ENCODE peak calls at places on chromosomes 1 and 21, in four cellular contexts. C is dorsolateral prefrontal cortex, G is progenitor cell of endocrine pancreas, S is GM23338. W is an unnamed sample.

GRCh38 chr1:151047925-151048644 is 534 bp downstream of the C1orf56 start:
- DNase-seq in C (peak), G (peak), S (peak), W (peak)

GRCh38 chr1:228871314-228872061 is 136.2 kb downstream of the RHOU start:
- DNase-seq in C (no peak), G (no peak), S (no peak), W (no peak)

GRCh38 chr1:176522310-176522846 is 59.4 kb downstream of the PAPPA2 start:
- DNase-seq in G (no peak), S (no peak), C (no peak), W (no peak)

GRCh38 chr1:11373029-11373964 is 100.3 kb downstream of the UBIAD1 start:
- DNase-seq in S (no peak), C (no peak), G (no peak), W (no peak)

GRCh38 chr1:150372580-150372979 is 8.6 kb downstream of the RPRD2 start:
- DNase-seq in G (no peak), S (no peak), C (no peak), W (no peak)

GRCh38 chr1:218304281-218305039 is 19.4 kb downstream of the RRP15 start:
- DNase-seq in C (no peak), G (no peak), S (no peak), W (no peak)

GRCh38 chr1:83113686-83114085 is 885.2 kb downstream of the TTLL7 start:
- DNase-seq in S (no peak), G (no peak), C (no peak), W (no peak)

GRCh38 chr1:229347528-229347927 is 4.7 kb upstream of the CCSAP start:
- DNase-seq in S (no peak), C (no peak), G (no peak), W (no peak)

GRCh38 chr1:64921761-64922160 is 44.6 kb downstream of the JAK1 start:
- DNase-seq in C (no peak), S (no peak), G (no peak), W (no peak)

GRCh38 chr1:2496087-2496622 is 20.1 kb downstream of the PLCH2 start:
- DNase-seq in G (no peak), S (no peak), C (no peak), W (no peak)

GRCh38 chr1:210298936-210299335 is 29.8 kb upstream of the HHAT start:
- DNase-seq in C (no peak), S (no peak), G (no peak), W (no peak)

GRCh38 chr1:226697151-226697575 is 41.9 kb downstream of the ITPKB start:
- DNase-seq in S (no peak), G (no peak), C (peak), W (no peak)

GRCh38 chr1:160837558-160838205 is 25.0 kb downstream of the CD244 start:
- DNase-seq in G (no peak), C (no peak), S (no peak), W (no peak)

GRCh38 chr1:153357853-153358690 is at the start of gene S100A9:
- DNase-seq in G (no peak), C (no peak), S (no peak), W (no peak)

GRCh38 chr1:245060684-245061374 is 94.0 kb upstream of the KIF26B start:
- DNase-seq in C (no peak), G (no peak), S (no peak), W (no peak)

GRCh38 chr1:229572286-229572685 is 13.8 kb upstream of the ABCB10 start:
- DNase-seq in C (no peak), G (no peak), S (no peak), W (no peak)

GRCh38 chr1:23111600-23112535 is 56.8 kb downstream of the LUZP1 start:
- DNase-seq in C (no peak), S (no peak), G (no peak), W (no peak)

GRCh38 chr1:118445156-118445555 is 260.1 kb upstream of the SPAG17 start:
- DNase-seq in S (no peak), G (no peak), C (no peak), W (no peak)

GRCh38 chr1:111030590-111030989 is 66.9 kb upstream of the LRIF1 start:
- DNase-seq in S (peak), G (peak), C (no peak), W (no peak)

GRCh38 chr1:226492738-226493137 is 55.8 kb upstream of the STUM start:
- DNase-seq in G (no peak), S (no peak), C (no peak), W (no peak)

GRCh38 chr1:51570063-51570720 is 46.7 kb upstream of the OSBPL9 start:
- DNase-seq in G (no peak), C (no peak), S (no peak), W (no peak)

GRCh38 chr1:174998569-174999215 is 1.1 kb upstream of the CACYBP start:
- DNase-seq in C (no peak), G (peak), S (peak), W (peak)

GRCh38 chr1:67347688-67348472 is 40.2 kb downstream of the IL12RB2 start:
- DNase-seq in S (peak), C (peak), G (peak), W (no peak)

GRCh38 chr1:18920931-18921330 is 18.6 kb upstream of the ALDH4A1 start:
- DNase-seq in C (no peak), G (no peak), S (no peak), W (no peak)

GRCh38 chr1:18922848-18923475 is 20.6 kb upstream of the ALDH4A1 start:
- DNase-seq in C (no peak), S (no peak), G (no peak), W (no peak)

GRCh38 chr1:18922319-18922726 is 20.0 kb upstream of the ALDH4A1 start:
- DNase-seq in S (no peak), G (no peak), C (peak), W (no peak)

GRCh38 chr1:18919949-18920348 is 17.6 kb upstream of the ALDH4A1 start:
- DNase-seq in S (no peak), C (no peak), G (no peak), W (no peak)

DNA sequence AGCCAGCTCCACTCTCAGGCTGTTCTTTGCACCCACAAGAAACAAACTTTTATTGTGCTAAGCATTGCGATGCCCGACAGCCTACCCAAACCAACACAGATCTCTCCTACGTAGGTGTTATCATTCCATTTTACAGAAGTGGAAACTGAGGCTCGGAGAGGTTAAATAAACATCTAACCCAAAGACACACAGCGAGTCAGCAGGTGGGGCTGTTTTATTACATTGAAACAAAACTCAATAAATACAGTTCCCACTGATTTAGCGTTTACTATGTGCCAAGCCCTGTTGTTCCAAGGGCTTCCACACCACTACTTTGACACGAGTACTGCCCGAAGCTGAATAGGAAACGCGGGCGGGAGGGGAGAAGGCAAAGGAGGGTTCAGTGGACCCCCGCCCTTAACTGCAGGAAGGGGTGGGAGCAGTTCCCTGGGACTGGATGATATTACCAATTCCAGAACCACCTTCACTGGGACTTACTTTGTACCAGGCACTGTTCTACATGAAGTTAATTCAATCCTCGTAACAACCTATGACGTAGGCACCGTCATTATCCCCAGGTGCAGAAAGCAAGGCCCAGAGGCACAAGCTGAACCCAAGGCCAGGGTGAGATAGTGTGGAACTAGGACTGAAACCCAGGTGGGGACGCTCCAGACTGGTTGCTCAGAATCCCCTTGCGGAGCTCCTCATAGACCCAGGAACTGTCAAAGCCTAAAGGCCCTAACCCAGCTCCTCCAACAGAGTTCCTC is 19.3 kb upstream of the ALDH4A1 start:
- DNase-seq in S (no peak), C (no peak), G (no peak), W (no peak)
- TF ChIP-seq CTCF in S (no peak), C (peak), G (no peak), W (no peak)

GRCh38 chr1:178060789-178061556 is 32.9 kb upstream of the RASAL2 start:
- DNase-seq in C (no peak), S (peak), G (no peak), W (no peak)
- TF ChIP-seq CTCF in C (no peak), S (no peak), G (no peak), W (no peak)

DNA sequence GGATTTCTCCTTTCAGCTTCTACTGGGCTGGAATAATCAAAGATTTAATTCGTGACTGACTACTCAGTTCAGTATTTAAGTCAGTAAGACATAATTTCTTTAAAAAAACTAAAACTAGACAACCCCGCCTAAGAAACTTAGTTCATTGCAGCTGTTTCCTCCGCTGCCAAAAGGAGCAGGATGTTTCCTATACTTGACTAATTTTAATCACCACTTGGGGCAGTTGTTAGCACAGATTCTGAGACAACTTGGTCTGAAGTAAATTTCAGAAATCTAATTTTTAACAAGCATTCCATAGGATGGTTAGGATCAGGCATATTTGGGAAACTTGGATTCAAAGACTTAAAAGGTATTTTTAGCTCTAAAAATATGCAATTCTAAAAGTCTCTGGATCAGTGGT is 34.0 kb downstream of the EPRS1 start:
- DNase-seq in G (no peak), S (no peak), C (no peak), W (no peak)
- TF ChIP-seq CTCF in G (no peak), S (no peak), C (no peak), W (no peak)

DNA sequence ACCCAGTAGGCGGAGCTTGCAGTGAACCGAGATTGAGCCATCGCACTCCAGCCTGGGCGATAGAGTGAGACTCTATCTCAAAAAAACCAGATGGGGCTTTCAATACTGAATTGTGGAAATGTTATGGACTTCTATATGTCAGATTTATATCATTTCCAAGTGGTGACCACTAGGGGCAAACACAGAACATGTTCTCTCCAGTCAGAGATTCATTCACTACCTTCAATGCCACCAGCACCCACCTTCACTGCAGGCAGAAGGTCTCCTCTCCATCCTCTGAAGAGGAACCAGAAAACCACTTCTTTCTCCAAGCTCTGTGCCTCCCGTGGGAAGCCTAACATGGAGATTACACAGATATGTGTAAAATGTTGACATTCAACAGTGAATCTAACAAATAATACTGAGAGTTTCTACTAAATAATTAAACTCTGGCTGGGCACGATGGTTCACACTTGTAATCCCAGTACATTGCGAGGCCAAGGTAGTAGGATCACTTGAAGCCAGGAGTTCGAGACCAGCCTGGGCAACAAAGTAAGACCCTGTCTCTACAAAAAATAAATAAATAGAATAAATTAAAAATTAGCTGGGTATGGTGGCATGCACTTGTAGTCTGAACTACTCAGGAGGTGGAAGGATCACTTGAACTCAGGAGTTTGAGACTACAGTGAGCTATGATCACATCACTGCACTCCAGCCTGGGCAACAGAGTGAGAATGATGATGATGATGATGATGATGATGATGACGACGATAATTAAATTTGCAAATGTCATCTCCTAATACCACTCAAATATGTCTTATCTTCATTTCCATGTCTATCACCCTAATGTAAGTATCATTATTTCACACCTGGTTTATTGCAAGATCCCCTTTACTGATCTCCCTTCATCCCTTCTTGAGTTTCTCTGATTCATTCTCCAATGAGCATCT is 151.1 kb downstream of the ZNF281 start:
- DNase-seq in C (no peak), G (no peak), S (peak), W (no peak)
- TF ChIP-seq CTCF in C (peak), G (peak), S (peak), W (peak)

DNA sequence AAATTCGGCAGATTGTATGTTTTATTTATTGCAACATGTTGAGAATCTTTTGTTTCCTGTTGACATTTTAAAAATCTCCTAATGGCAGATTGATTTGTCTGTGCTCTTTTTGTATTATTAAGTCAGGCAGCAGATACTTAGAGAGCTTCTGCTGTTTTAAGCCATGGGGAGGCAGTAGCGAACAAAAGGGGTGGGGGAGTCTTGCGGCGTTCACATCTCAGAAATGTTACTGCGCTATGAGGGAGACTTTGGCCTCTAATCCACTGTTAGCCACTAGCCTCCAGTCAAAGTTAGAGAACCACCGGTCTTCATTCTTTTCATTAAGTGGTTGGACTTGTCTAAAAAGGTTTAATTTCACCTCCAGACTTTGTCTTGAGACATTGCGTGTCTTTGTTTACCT is 93.6 kb downstream of the DYRK1A start:
- DNase-seq in C (no peak), G (no peak), S (peak), W (no peak)
- TF ChIP-seq CTCF in C (peak), G (peak), S (peak), W (no peak)

DNA sequence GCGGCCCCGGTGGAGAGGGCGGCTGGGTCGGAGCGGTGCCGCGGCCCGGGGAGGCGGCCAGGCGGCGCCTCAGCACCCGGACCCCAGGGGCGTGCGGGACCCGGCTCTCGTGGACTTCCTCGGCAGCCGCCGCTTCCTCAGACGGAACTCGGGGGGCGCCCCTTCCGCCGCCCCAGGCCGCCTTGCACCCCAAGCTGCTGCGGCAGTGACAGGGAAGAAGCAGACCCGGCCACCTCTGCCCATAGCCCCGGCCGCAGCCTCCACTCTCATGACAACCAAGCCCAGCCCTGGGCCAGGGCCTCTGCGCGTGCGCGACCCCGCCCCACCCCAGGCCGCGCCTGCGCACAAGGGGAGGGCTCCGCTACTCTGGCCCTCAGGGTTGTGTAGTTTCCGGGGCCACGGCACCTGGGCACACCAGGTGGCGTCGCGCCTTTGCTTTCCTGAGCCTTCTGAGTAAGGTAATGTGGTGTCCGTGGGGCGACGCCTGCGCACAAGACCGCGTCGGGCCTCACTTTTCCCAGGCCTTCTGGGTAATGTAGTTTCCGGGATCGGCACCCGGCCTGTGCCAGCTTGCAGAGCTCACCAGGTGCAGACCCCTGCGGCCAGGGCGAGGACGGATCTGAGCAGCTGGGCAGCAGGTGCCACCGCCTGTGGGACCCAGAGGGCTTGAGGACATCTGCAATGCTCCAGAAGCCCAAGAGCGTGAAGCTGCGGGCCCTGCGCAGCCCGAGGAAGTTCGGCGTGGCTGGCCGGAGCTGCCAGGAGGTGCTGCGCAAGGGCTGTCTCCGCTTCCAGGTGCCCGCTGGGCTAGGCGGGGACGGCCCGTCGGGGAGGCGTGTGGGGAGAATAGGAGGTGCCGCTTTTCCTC is at the start of the genes CEP104 and DFFB:
- DNase-seq in C (peak), S (peak), G (peak), W (peak)
- TF ChIP-seq CTCF in C (peak), S (peak), G (peak), W (no peak)

GRCh38 chr1:164841723-164842465 is 282.9 kb downstream of the PBX1 start:
- DNase-seq in C (no peak), G (no peak), S (no peak), W (no peak)
- TF ChIP-seq CTCF in C (no peak), G (no peak), S (no peak), W (no peak)

GRCh38 chr1:113109908-113110554 is 37.0 kb downstream of the LRIG2 start:
- DNase-seq in G (no peak), C (peak), S (no peak), W (no peak)
- TF ChIP-seq CTCF in G (no peak), C (peak), S (no peak), W (no peak)